ENCODE peak calls at places on chromosome 6, in seven cellular contexts. F is HFF-Myc, L is astrocyte of the spinal cord, Z is A549, M is fibroblast of lung, K is nephron progenitor cell, C is left ventricle myocardium inferior. D is an unnamed sample.
A peak's percentile ranks its signal among the peaks of the same experiment; 100 is the strongest.

GRCh38 chr6:111478064-111478476 is 4.9 kb downstream of the REV3L start:
- DNase-seq in C (no peak), L (peak; percentile 55), F (no peak), Z (no peak), M (peak; percentile 33), K (no peak), D (no peak)

GRCh38 chr6:91352285-91352684 is 765.4 kb upstream of the MAP3K7 start:
- DNase-seq in F (no peak), M (no peak), K (no peak), C (no peak), L (no peak), Z (no peak), D (no peak)

GRCh38 chr6:29529956-29530355 is 29.6 kb downstream of the UBD start:
- DNase-seq in L (no peak), F (no peak), C (no peak), Z (no peak), M (no peak), K (no peak), D (no peak)

GRCh38 chr6:3701631-3702030 is 49.9 kb downstream of the PXDC1 start:
- DNase-seq in L (no peak), C (no peak), Z (no peak), K (no peak), M (no peak), F (no peak), D (no peak)

GRCh38 chr6:68192988-68193387 is 442.1 kb upstream of the ADGRB3 start:
- DNase-seq in M (no peak), L (no peak), Z (no peak), C (no peak), F (no peak), K (no peak), D (no peak)

GRCh38 chr6:50264995-50265571 is 215.4 kb upstream of the DEFB112 start:
- DNase-seq in Z (no peak), K (no peak), M (peak; percentile 38), L (no peak), F (no peak), C (no peak), D (no peak)

GRCh38 chr6:127462391-127462790 is 3.2 kb upstream of the KIAA0408 start:
- DNase-seq in F (no peak), C (no peak), Z (peak; percentile 3), L (no peak), M (no peak), K (no peak), D (no peak)

GRCh38 chr6:39342692-39343460 is 20.4 kb upstream of the KCNK16 start:
- DNase-seq in F (no peak), C (no peak), L (no peak), Z (no peak), K (no peak), M (peak; percentile 4), D (no peak)

GRCh38 chr6:100808638-100809275 is 72.4 kb downstream of the ASCC3 start:
- DNase-seq in L (peak; percentile 59), Z (no peak), F (no peak), C (no peak), M (peak; percentile 43), K (no peak), D (no peak)

GRCh38 chr6:71967436-71967835 is 81.1 kb downstream of the RIMS1 start:
- DNase-seq in L (peak; percentile 64), F (no peak), C (no peak), K (no peak), Z (no peak), M (no peak), D (no peak)

GRCh38 chr6:106442351-106442750 is 81.8 kb downstream of the CRYBG1 start:
- DNase-seq in C (no peak), L (no peak), M (no peak), Z (no peak), K (no peak), F (no peak), D (no peak)

GRCh38 chr6:151071295-151071694 is 168.5 kb upstream of the AKAP12 start:
- DNase-seq in F (no peak), Z (no peak), L (peak; percentile 88), C (peak; percentile 50), K (no peak), M (peak; percentile 93), D (no peak)

GRCh38 chr6:136429264-136429663 is 121.0 kb downstream of the MAP7 start:
- DNase-seq in L (no peak), K (no peak), C (no peak), Z (no peak), F (no peak), M (no peak), D (no peak)

GRCh38 chr6:112770341-112770740 is 423.2 kb downstream of the RFPL4B start:
- DNase-seq in F (no peak), Z (no peak), C (no peak), M (no peak), L (no peak), K (no peak), D (no peak)

GRCh38 chr6:35304299-35304698 is 6.7 kb downstream of the DEF6 start:
- DNase-seq in Z (no peak), M (no peak), K (no peak), L (no peak), C (no peak), F (no peak), D (no peak)

GRCh38 chr6:105474234-105474633 is 71.4 kb upstream of the PREP start:
- DNase-seq in Z (no peak), L (peak; percentile 16), M (peak; percentile 13), K (no peak), C (no peak), F (no peak), D (no peak)

GRCh38 chr6:41604006-41604405 is 34.3 kb upstream of the MDFI start:
- DNase-seq in Z (no peak), K (no peak), C (no peak), L (no peak), M (no peak), F (no peak), D (no peak)

GRCh38 chr6:156933201-156934053 is 156.2 kb downstream of the ARID1B start:
- DNase-seq in Z (no peak), M (no peak), L (no peak), K (peak; percentile 16), C (no peak), F (no peak), D (no peak)

GRCh38 chr6:148593130-148593812 is 153.6 kb upstream of the UST start:
- DNase-seq in K (no peak), F (no peak), C (no peak), M (peak; percentile 65), L (peak; percentile 47), Z (no peak), D (no peak)

GRCh38 chr6:112149719-112150263 is 62.4 kb downstream of the FAM229B start:
- DNase-seq in C (no peak), F (peak; percentile 93), K (no peak), M (peak; percentile 91), Z (no peak), L (no peak), D (no peak)

DNA sequence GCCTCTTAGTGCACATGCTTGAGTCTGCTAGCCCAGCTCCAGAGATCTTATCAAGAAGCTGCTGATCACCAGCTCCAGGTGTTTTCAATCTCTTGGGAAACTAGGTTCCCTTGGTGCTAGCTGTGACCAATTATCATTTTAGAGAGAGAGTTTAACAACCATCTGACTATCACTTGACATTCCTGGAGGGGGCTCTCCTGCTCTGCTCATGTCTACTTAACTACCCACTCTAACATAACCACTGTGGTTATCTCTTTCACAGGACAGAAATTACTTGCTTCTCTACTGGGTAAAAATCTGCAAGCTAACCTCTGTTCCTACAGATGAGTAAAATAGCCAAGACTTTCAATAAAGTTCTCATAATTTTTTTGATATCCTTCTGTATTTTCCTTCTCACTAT is 823.4 kb upstream of the GJE1 start:
- DNase-seq in L (no peak), K (no peak), C (no peak), M (peak; percentile 9), Z (no peak), F (peak; percentile 7), D (no peak)
- TF ChIP-seq CTCF in L (no peak), K (no peak), C (peak; percentile 22), M (peak; percentile 1), Z (no peak), F (no peak), D (no peak)

GRCh38 chr6:27314046-27314445 is 2.0 kb upstream of the POM121L2 start:
- DNase-seq in M (no peak), C (no peak), Z (no peak), F (no peak), L (no peak), K (no peak), D (no peak)

GRCh38 chr6:27311806-27312145 is 297 bp downstream of the POM121L2 start:
- DNase-seq in K (peak; percentile 10), Z (no peak), M (no peak), F (no peak), L (no peak), C (no peak), D (no peak)

GRCh38 chr6:27312146-27312949 is at the start of gene POM121L2:
- DNase-seq in M (peak; percentile 36), K (peak; percentile 74), Z (peak; percentile 67), F (no peak), C (no peak), L (peak; percentile 28), D (no peak)

GRCh38 chr6:27312950-27313271 is 838 bp upstream of the POM121L2 start:
- DNase-seq in F (no peak), L (no peak), Z (no peak), M (no peak), C (no peak), K (no peak), D (no peak)
- TF ChIP-seq CTCF in F (no peak), L (no peak), Z (no peak), M (no peak), C (no peak), K (no peak), D (no peak)

DNA sequence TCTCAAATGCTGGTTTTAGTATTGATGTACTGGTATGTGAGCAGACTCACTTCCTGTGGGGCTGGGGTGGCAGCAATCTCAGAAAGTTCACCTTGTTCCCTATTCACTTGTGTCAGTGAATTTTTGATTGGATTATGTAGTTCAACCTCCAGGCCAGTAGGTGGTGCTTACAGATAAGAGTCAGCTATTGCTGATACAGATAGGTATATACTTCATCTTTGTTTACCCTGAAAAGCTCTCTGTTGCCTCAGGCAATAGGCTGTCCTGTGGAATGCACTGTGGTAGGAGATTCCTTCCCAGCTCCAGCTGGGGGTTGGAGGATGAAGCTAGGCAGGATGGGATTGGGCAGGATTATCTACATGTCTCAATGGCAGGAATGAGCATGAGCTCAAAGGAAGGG is 851.2 kb upstream of the EYS start:
- DNase-seq in Z (no peak), F (no peak), L (no peak), M (no peak), K (no peak), C (no peak), D (no peak)
- TF ChIP-seq CTCF in Z (no peak), F (no peak), L (no peak), M (no peak), K (no peak), C (no peak), D (no peak)

GRCh38 chr6:44154067-44154466 is 4.6 kb upstream of the CAPN11 start:
- DNase-seq in C (no peak), K (no peak), M (no peak), L (no peak), Z (no peak), F (no peak), D (no peak)

GRCh38 chr6:44150317-44150917 is 8.2 kb upstream of the CAPN11 start:
- DNase-seq in F (no peak), L (no peak), C (no peak), Z (no peak), K (no peak), M (no peak), D (no peak)

GRCh38 chr6:44151348-44152108 is 7.1 kb upstream of the CAPN11 start:
- DNase-seq in C (peak; percentile 72), Z (peak; percentile 61), F (no peak), K (peak; percentile 92), L (peak; percentile 47), M (peak; percentile 56), D (peak; percentile 80)

GRCh38 chr6:44152533-44152932 is 6.1 kb upstream of the CAPN11 start:
- DNase-seq in F (no peak), Z (no peak), K (no peak), M (no peak), C (no peak), L (no peak), D (no peak)

GRCh38 chr6:44152109-44152461 is 6.5 kb upstream of the CAPN11 start:
- DNase-seq in F (no peak), Z (no peak), M (no peak), C (no peak), L (no peak), K (no peak), D (no peak)
- TF ChIP-seq CTCF in F (no peak), Z (no peak), M (no peak), C (peak; percentile 41), L (no peak), K (no peak), D (peak; percentile 25)